ENCODE peak calls at places on chromosomes 16 and 17, in nine cellular contexts. T is fibroblast of lung; O is GF-D8; A is mucosa of gallbladder; G is ELR; J is stimulated activated CD4-positive, alpha-beta T cell treated with anti-CD3 and anti-CD28 coated beads, TNF-alpha, amount 100 ng/mL, for 24 hours; W is ELF-1; V is NCI-H1930; B is H54. R is an unnamed sample.

GRCh38 chr16:83964684-83965443 is 3.2 kb upstream of the NECAB2 start:
- DNase-seq in T (no peak), O (no peak), A (no peak), G (no peak), J (no peak), W (no peak), V (no peak), B (no peak), R (no peak)

GRCh38 chr16:81861915-81862314 is 82.8 kb downstream of the PLCG2 start:
- DNase-seq in T (no peak), O (no peak), A (no peak), G (no peak), J (no peak), W (no peak), V (no peak), B (no peak), R (no peak)

GRCh38 chr16:17031484-17032268 is 439.1 kb downstream of the XYLT1 start:
- DNase-seq in T (no peak), O (no peak), A (no peak), G (no peak), J (no peak), W (no peak), V (no peak), B (no peak), R (no peak)

GRCh38 chr17:27295945-27296344 is 2.0 kb downstream of the WSB1 start:
- DNase-seq in T (no peak), O (no peak), A (no peak), G (peak), J (no peak), W (peak), V (no peak), B (no peak), R (no peak)

GRCh38 chr17:6712854-6713129 is 377 bp downstream of the SLC13A5 start:
- DNase-seq in T (no peak), O (no peak), A (no peak), G (no peak), J (no peak), W (no peak), V (no peak), B (no peak), R (no peak)

GRCh38 chr16:84810518-84811273 is 9.1 kb upstream of the CRISPLD2 start:
- DNase-seq in T (peak), O (peak), A (no peak), G (peak), J (no peak), W (no peak), V (no peak), B (no peak), R (no peak)

GRCh38 chr16:240559-240958 is 5.9 kb downstream of the FAM234A start:
- DNase-seq in T (no peak), O (no peak), A (no peak), G (no peak), J (no peak), W (no peak), V (no peak), B (no peak), R (no peak)

GRCh38 chr17:39231587-39232551 is 6.1 kb upstream of the STAC2 start:
- DNase-seq in T (no peak), O (peak), A (peak), G (peak), J (no peak), W (peak), V (no peak), B (no peak), R (no peak)

GRCh38 chr17:79814966-79815835 is 18.3 kb upstream of the CBX8 start:
- DNase-seq in T (no peak), O (no peak), A (peak), G (no peak), J (no peak), W (peak), V (no peak), B (no peak), R (no peak)

GRCh38 chr16:77863250-77863649 is 74.9 kb downstream of the VAT1L start:
- DNase-seq in T (no peak), O (no peak), A (peak), G (no peak), J (no peak), W (no peak), V (no peak), B (no peak), R (no peak)

R was measured in activated T-cell treated with anti-CD3 and anti-CD28 coated beads for 24 hours.